ENCODE peak calls at places on chromosomes 1 and 21, in ten cellular contexts. H is heart left ventricle, K is lung, E is Peyer's patch, W is hepatocyte, D is left ventricle myocardium inferior, B is tibial artery, M is psoas muscle, I is prostate gland, F is SK-N-SH. L is an unnamed sample. For H3K4me1 and H3K9me3, the result is how much of the 10 kb centered on the place peaks cover.

GRCh38 chr1:22500476-22500875 is 48.8 kb downstream of the ZBTB40 start:
- DNase-seq in H (peak), K (peak), E (no peak), W (peak), D (no peak), B (no peak), M (peak), I (no peak), F (no peak), L (peak)

GRCh38 chr1:238409191-238409846 is 518.6 kb upstream of the ZP4 start:
- DNase-seq in H (no peak), K (no peak), E (no peak), W (no peak), D (peak), B (no peak), M (no peak), I (no peak), F (no peak), L (no peak)

GRCh38 chr1:40799351-40799867 is 15.8 kb downstream of the KCNQ4 start:
- DNase-seq in H (no peak), K (no peak), E (no peak), W (no peak), D (no peak), B (peak), M (peak), I (no peak), F (no peak), L (no peak)

GRCh38 chr1:220556641-220557040 is 28.7 kb downstream of the MARK1 start:
- DNase-seq in H (no peak), K (no peak), E (no peak), W (no peak), D (no peak), B (no peak), M (no peak), I (no peak), F (no peak), L (no peak)

GRCh38 chr1:86687595-86687994 is 16.8 kb upstream of the SH3GLB1 start:
- DNase-seq in H (no peak), K (no peak), E (no peak), W (no peak), D (no peak), B (no peak), M (no peak), I (no peak), F (peak), L (no peak)

GRCh38 chr1:172748201-172748600 is 89.3 kb downstream of the FASLG start:
- DNase-seq in H (no peak), K (no peak), E (no peak), W (no peak), D (no peak), B (no peak), M (no peak), I (no peak), F (no peak), L (no peak)

GRCh38 chr1:36486088-36486435 is 3.3 kb upstream of the CSF3R start:
- DNase-seq in H (no peak), K (no peak), E (no peak), W (no peak), D (no peak), B (no peak), M (no peak), I (no peak), F (no peak), L (no peak)

GRCh38 chr1:238223067-238223640 is 332.4 kb upstream of the ZP4 start:
- DNase-seq in H (no peak), K (no peak), E (no peak), W (no peak), D (no peak), B (no peak), M (no peak), I (no peak), F (no peak), L (no peak)

GRCh38 chr1:19484338-19484792 is 974 bp downstream of the CAPZB start:
- DNase-seq in H (no peak), K (no peak), E (peak), W (peak), D (no peak), B (no peak), M (no peak), I (no peak), F (no peak), L (no peak)
- H3K4me1 ChIP-seq in H (half or more), K (under half), E (under half), W (under half), D (half or more), B (half or more), M (half or more), I (under half), F (half or more), L (under half)

GRCh38 chr21:34703566-34703965 is 34.8 kb downstream of the CLIC6 start:
- DNase-seq in H (no peak), K (no peak), E (no peak), W (no peak), D (no peak), B (no peak), M (no peak), I (no peak), F (peak), L (no peak)

GRCh38 chr21:34707876-34708325 is 39.1 kb downstream of the CLIC6 start:
- DNase-seq in H (no peak), K (no peak), E (no peak), W (no peak), D (no peak), B (peak), M (no peak), I (no peak), F (no peak), L (no peak)

GRCh38 chr21:34705032-34705431 is 36.2 kb downstream of the CLIC6 start:
- DNase-seq in H (no peak), K (no peak), E (no peak), W (no peak), D (no peak), B (no peak), M (no peak), I (peak), F (no peak), L (no peak)

GRCh38 chr21:34704119-34704518 is 35.3 kb downstream of the CLIC6 start:
- DNase-seq in H (no peak), K (no peak), E (no peak), W (no peak), D (no peak), B (no peak), M (no peak), I (peak), F (peak), L (no peak)

GRCh38 chr21:34706337-34706736 is 37.5 kb downstream of the CLIC6 start:
- DNase-seq in H (no peak), K (no peak), E (no peak), W (no peak), D (no peak), B (no peak), M (no peak), I (no peak), F (no peak), L (no peak)
- H3K4me3 ChIP-seq in H (no peak), K (no peak), E (no peak), W (no peak), D (no peak), B (no peak), M (no peak), I (no peak), F (no peak), L (no peak)

DNA sequence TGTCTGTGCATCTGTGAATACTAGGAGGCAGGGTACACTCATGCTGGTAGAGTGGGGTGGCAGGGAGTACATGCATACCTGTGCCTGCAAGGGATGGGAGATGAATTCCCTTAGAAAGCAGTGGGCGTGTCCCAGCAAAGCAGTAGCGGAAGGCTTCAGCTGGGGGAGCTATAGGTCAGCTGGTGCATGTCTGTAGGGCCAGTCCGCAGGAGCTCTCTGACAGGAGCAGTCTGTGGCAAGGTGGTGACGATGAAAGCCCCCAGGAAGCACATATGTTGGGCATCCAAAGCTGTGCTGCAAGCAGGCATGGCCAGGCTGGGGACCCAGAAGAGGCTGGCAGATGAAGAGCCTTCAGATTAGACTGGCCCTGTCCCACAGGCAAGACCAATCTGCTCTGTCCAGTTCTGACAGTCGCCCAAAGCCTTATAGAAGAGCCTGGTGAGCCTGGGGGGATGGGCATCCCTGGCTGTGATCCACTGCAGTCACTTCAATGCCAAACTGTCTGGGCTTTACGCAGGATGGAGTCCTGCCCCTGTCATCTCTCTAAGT is 1.8 kb upstream of the OR2M4 start:
- DNase-seq in H (no peak), K (no peak), E (no peak), W (no peak), D (no peak), B (no peak), M (no peak), I (no peak), F (no peak), L (no peak)
- H3K9me3 ChIP-seq in H (under half), K (under half), E (under half), W (under half), D (under half), B (under half), M (under half), I (under half), F (under half), L (under half)

GRCh38 chr1:27592191-27592590 is 11.8 kb downstream of the AHDC1 start:
- DNase-seq in H (no peak), K (no peak), E (no peak), W (no peak), D (no peak), B (no peak), M (no peak), I (no peak), F (no peak), L (no peak)
- H3K4me1 ChIP-seq in H (half or more), K (under half), E (under half), W (half or more), D (half or more), B (half or more), M (half or more), I (under half), F (half or more), L (under half)